ENCODE peak calls at places on chromosomes 12 and 14, in seven cellular contexts. I is Calu3; Z is activated CD4-positive, alpha-beta T cell treated with anti-CD3 and anti-CD28 coated beads, Interleukin-2, amount 10 ng/mL, durations not matched to agents 7 days and 5 days; H is psoas muscle; U is kidney epithelial cell; J is anterior cingulate cortex; L is hypothalamus. X is an unnamed sample.
A peak's percentile ranks its signal among the peaks of the same experiment; 100 is the strongest.

GRCh38 chr12:58711968-58712367 is 208.3 kb downstream of the LRIG3 start:
- DNase-seq in U (no peak), I (no peak), Z (no peak), J (no peak), H (no peak), L (no peak), X (no peak)

GRCh38 chr14:36661506-36662257 is at the start of gene PAX9:
- DNase-seq in Z (no peak), L (no peak), I (peak; percentile 95), H (peak; percentile 93), J (no peak), U (peak; percentile 34), X (no peak)

GRCh38 chr12:2640709-2641108 is 154.1 kb upstream of the FKBP4 start:
- DNase-seq in J (peak; percentile 74), H (no peak), U (peak; percentile 92), L (peak; percentile 22), Z (no peak), I (peak; percentile 52), X (peak; percentile 24)

GRCh38 chr12:121839106-121839992 is 19.3 kb downstream of the HPD start:
- DNase-seq in Z (peak; percentile 99), U (peak; percentile 86), L (peak; percentile 92), I (peak; percentile 100), J (peak; percentile 78), H (peak; percentile 100), X (peak; percentile 97)

GRCh38 chr14:89025581-89026236 is 201.3 kb downstream of the TTC8 start:
- DNase-seq in H (peak; percentile 56), L (no peak), I (no peak), J (no peak), Z (no peak), U (no peak), X (no peak)

GRCh38 chr12:97984951-97985350 is 522.3 kb downstream of the RMST start:
- DNase-seq in J (no peak), H (no peak), I (no peak), Z (no peak), L (no peak), U (no peak), X (no peak)

GRCh38 chr14:99578541-99579044 is 25.4 kb downstream of the CCDC85C start:
- DNase-seq in I (no peak), U (no peak), H (no peak), Z (no peak), L (no peak), J (no peak), X (no peak)

GRCh38 chr14:75274899-75275569 is 3.6 kb upstream of the FOS start:
- DNase-seq in H (no peak), U (no peak), J (peak; percentile 43), Z (peak; percentile 51), I (no peak), L (peak; percentile 15), X (peak; percentile 92)

GRCh38 chr14:65709576-65709975 is 297.0 kb downstream of the FUT8 start:
- DNase-seq in U (no peak), Z (no peak), I (no peak), H (no peak), L (no peak), J (no peak), X (no peak)

GRCh38 chr12:115297445-115297844 is 613.5 kb upstream of the TBX3 start:
- DNase-seq in J (no peak), U (no peak), Z (no peak), I (no peak), L (no peak), H (no peak), X (no peak)

GRCh38 chr14:103070971-103071542 is 13.0 kb upstream of the LBHD2 start:
- DNase-seq in U (no peak), H (peak; percentile 39), L (no peak), Z (no peak), J (no peak), I (peak; percentile 40), X (no peak)

GRCh38 chr14:44444454-44444853 is 62.6 kb downstream of the FSCB start:
- DNase-seq in L (no peak), I (no peak), U (no peak), J (no peak), H (no peak), Z (no peak), X (no peak)

GRCh38 chr14:97832734-97833133 is 1035.6 kb downstream of the VRK1 start:
- DNase-seq in H (no peak), L (no peak), U (no peak), J (no peak), I (no peak), Z (no peak), X (no peak)

GRCh38 chr14:34450958-34451357 is 11.1 kb downstream of the SPTSSA start:
- DNase-seq in I (no peak), L (no peak), Z (no peak), U (no peak), J (no peak), H (no peak), X (no peak)

GRCh38 chr12:132248439-132249157 is 80.8 kb downstream of the GALNT9 start:
- DNase-seq in J (peak; percentile 44), Z (no peak), I (no peak), U (no peak), L (no peak), H (no peak), X (peak; percentile 75)

X was measured in Kasumi-1.